ENCODE peak calls at places on chromosomes 5 and 9, in six cellular contexts. B, A, I, K, E and P are unnamed samples. For H3K4me1, the result is how much of the 10 kb centered on the place peaks cover.

GRCh38 chr5:111227805-111228204 is 3.6 kb downstream of the CAMK4 start:
- DNase-seq in B (peak), E (no peak), K (no peak), I (peak), A (no peak), P (no peak)

GRCh38 chr9:111632051-111632450 is 917 bp downstream of the DNAJC25 start:
- DNase-seq in B (peak), A (no peak), K (no peak), E (no peak), I (peak), P (no peak)

GRCh38 chr5:95631991-95632675 is 12.2 kb downstream of the GPR150 start:
- DNase-seq in B (peak), I (peak), E (no peak), K (peak), A (no peak), P (no peak)

GRCh38 chr9:106643211-106643930 is 219.6 kb upstream of the ZNF462 start:
- DNase-seq in E (no peak), B (no peak), I (no peak), A (no peak), K (no peak), P (no peak)

GRCh38 chr5:454936-455335 is 12.0 kb downstream of the EXOC3 start:
- DNase-seq in B (no peak), I (no peak), K (no peak), E (no peak), A (no peak), P (no peak)

GRCh38 chr5:89313804-89314588 is 431.0 kb upstream of the MEF2C start:
- DNase-seq in E (no peak), B (peak), I (peak), K (no peak), A (no peak), P (no peak)

GRCh38 chr9:21119093-21119770 is 22.4 kb downstream of the IFNW1 start:
- DNase-seq in I (no peak), E (no peak), K (no peak), B (no peak), A (no peak), P (no peak)

GRCh38 chr5:16776611-16777251 is 159.4 kb downstream of the MYO10 start:
- DNase-seq in A (peak), K (no peak), E (no peak), I (no peak), B (no peak), P (peak)

GRCh38 chr5:143924311-143924710 is 112.3 kb downstream of the HMHB1 start:
- DNase-seq in I (no peak), A (no peak), K (no peak), E (no peak), B (peak), P (no peak)

GRCh38 chr5:172466062-172466461 is 11.7 kb upstream of the SH3PXD2B start:
- DNase-seq in K (no peak), B (no peak), A (no peak), I (no peak), E (no peak), P (no peak)

GRCh38 chr5:68547621-68548020 is 332.1 kb downstream of the PIK3R1 start:
- DNase-seq in K (no peak), E (no peak), B (no peak), I (no peak), A (no peak), P (no peak)

GRCh38 chr5:28399211-28399610 is 1360.8 kb upstream of the CDH9 start:
- DNase-seq in A (no peak), I (no peak), B (no peak), K (no peak), E (no peak), P (no peak)

DNA sequence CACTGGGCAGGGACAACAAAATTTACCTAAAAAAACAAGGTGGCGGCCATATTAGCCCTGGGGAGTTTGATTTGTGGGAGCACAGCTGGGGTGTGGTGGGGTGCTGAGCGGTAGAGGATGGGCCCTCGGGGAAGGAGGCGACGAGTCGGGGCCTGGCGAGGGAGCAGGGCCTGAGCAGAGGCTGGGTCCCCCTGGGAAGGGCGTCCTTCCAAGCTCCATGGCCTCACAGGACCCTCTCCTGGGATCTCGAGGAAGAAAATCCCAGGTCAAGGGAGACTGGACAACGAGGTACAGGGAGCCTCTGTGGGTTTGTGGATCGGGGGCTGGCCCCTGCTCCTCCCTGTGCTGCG is 165.5 kb downstream of the CACNA1B start:
- DNase-seq in B (no peak), E (no peak), K (no peak), A (no peak), I (no peak), P (no peak)
- H3K4me3 ChIP-seq in B (no peak), E (no peak), K (no peak), A (no peak), I (no peak), P (no peak)

GRCh38 chr9:134740071-134740470 is 98.5 kb downstream of the COL5A1 start:
- DNase-seq in E (no peak), A (no peak), I (no peak), K (no peak), B (no peak), P (no peak)

GRCh38 chr9:134738869-134739659 is 97.5 kb downstream of the COL5A1 start:
- DNase-seq in K (peak), I (peak), A (peak), E (peak), B (peak), P (peak)

GRCh38 chr9:134739660-134739968 is 98.0 kb downstream of the COL5A1 start:
- DNase-seq in B (no peak), A (no peak), I (no peak), K (no peak), E (no peak), P (no peak)

GRCh38 chr9:134736791-134737489 is 95.3 kb downstream of the COL5A1 start:
- DNase-seq in K (no peak), B (no peak), E (no peak), A (no peak), I (no peak), P (no peak)

DNA sequence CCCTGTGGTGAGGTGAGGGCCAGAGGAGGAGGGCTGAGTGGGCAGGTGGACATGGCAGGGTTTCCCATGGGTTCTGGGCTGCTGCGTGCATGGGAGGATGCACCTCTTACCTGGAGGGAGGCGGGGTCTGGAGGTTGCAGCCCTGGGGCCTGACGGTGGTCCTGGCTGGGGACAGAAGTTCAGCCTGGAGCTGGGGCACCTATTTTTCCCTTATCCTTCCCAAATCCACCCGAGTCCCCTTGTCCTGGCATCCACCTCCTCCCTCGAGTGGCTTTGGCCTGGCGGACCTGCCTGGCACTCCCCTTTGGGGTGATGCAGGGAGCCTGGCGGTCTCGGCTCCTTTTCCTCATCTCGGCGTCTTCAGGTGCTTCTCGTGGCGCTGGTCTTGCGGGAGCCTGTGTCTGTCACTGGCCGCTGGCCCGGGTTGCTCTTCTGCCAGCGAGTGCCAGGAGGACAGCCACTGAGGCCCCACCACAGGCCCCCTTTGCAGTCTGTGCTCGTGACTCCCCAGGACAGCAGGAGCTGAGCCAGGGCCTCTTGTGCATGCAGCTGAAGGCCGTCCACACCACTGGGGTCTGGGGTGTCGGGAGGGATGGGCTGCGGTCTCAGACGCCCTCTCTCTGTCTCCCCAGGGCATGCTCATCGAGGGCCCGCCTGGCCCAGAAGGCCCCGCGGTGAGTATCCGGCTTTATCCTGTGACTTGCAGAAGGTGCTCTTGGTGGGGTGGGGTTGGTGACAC is 96.4 kb downstream of the COL5A1 start:
- DNase-seq in A (no peak), K (no peak), B (no peak), E (no peak), I (no peak), P (peak)
- H3K4me1 ChIP-seq in A (under half), K (under half), B (under half), E (under half), I (under half), P (under half)

DNA sequence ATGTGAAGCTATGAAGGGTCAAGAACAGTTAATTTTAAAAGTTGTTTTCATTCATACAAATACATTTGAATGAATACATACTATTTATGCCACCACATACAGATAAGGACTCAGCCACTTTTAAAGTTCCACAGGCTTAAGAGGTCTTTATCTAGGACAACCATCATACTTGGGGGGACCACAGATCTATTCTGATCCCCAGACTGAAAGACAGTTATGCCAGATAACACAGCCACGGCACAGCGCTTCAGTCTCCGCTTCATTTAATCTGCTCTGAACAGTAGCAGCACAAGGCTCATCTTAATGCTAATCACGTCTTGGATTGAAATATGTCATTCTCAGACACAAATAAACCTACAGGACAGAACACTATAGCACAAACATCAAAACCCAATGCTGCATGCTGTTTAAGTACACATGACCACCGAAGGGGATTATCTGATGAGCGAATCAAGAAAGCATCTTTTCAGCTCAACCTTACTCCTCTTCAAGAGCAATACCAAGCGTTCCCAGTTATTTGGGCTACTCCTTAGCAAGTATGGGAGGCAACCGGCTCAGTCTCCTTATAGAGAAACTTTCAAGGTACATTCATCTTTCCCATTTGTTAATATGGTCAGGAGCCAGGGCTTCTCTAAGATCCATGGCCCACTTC is 33.3 kb downstream of the PUM3 start:
- DNase-seq in A (peak), E (no peak), K (no peak), I (no peak), B (no peak), P (no peak)
- H3K27ac ChIP-seq in A (peak), E (peak), K (peak), I (no peak), B (peak), P (peak)

DNA sequence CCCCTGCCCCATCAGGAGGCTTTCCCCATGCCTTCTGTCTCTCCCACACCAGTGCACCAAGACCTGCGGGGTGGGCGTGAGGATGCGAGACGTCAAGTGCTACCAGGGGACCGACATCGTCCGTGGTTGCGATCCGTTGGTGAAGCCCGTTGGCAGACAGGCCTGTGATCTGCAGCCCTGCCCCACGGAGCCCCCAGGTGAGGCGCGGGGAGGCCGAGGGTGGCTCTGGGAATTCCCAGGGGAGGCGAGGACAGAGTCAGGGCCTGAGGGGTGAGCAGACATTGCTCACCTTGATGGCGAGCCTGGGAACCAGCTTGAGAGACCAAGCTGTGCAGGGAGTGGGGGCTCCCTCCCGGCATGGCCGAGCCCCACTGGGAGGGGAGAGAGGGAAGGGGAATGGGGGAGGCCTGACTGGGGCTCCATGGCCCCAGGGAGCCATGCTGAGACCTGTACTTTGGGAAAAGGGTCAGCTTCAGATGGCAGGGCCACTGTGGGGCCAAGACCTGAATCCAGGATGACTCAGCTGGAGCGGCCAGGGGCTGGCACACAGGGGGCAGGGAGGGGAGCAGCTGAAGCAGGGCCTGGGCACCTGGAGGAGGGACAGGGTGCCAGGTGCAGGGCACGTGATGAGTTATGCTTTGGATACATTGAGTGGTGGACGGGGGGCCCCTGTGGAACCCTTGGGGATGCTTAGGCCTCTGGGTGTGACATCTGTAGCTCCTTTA is 35.2 kb downstream of the FAM163B start:
- DNase-seq in I (no peak), K (no peak), A (no peak), B (no peak), E (no peak), P (peak)
- H3K4me3 ChIP-seq in I (no peak), K (no peak), A (no peak), B (no peak), E (no peak), P (no peak)